ENCODE peak calls at places on chromosomes 16 and 17, in seven cellular contexts. W, O, E, Q, K, F and X are unnamed samples.
A peak's percentile ranks its signal among the peaks of the same experiment; 100 is the strongest.

GRCh38 chr16:2776500-2777139 is 460 bp downstream of the ELOB start:
- DNase-seq in W (no peak), F (no peak), K (no peak), O (no peak), E (peak; percentile 72), Q (no peak), X (no peak)

GRCh38 chr17:35700157-35700556 is 31.3 kb upstream of the RASL10B start:
- DNase-seq in F (no peak), W (no peak), K (no peak), Q (no peak), E (no peak), O (no peak), X (no peak)

GRCh38 chr16:73794936-73795335 is 501.7 kb upstream of the PSMD7 start:
- DNase-seq in Q (no peak), O (no peak), W (no peak), E (peak; percentile 86), K (no peak), F (no peak), X (no peak)

GRCh38 chr17:3875317-3875716 is 17.5 kb downstream of the CAMKK1 start:
- DNase-seq in Q (no peak), F (no peak), K (no peak), W (no peak), E (no peak), O (no peak), X (no peak)

GRCh38 chr16:56932588-56933265 is 785 bp downstream of the HERPUD1 start:
- DNase-seq in Q (peak; percentile 90), O (peak; percentile 81), F (peak; percentile 55), E (peak; percentile 92), K (peak; percentile 66), W (peak; percentile 67), X (peak; percentile 80)

GRCh38 chr17:47687748-47688147 is 6.2 kb upstream of the TBKBP1 start:
- DNase-seq in Q (no peak), E (no peak), F (peak; percentile 63), W (peak; percentile 27), K (peak; percentile 37), O (no peak), X (no peak)

GRCh38 chr17:17740627-17741237 is 59.5 kb downstream of the RAI1 start:
- DNase-seq in K (no peak), E (no peak), O (no peak), Q (no peak), F (no peak), W (no peak), X (no peak)

GRCh38 chr16:28513484-28514181 is 7.0 kb upstream of the IL27 start:
- DNase-seq in O (no peak), W (no peak), E (no peak), Q (no peak), K (no peak), F (no peak), X (no peak)

GRCh38 chr17:2797226-2797625 is 988 bp downstream of the RAP1GAP2 start:
- DNase-seq in O (no peak), F (no peak), K (no peak), W (peak; percentile 47), Q (no peak), E (no peak), X (no peak)

GRCh38 chr16:66057056-66057455 is 309.4 kb upstream of the CDH5 start:
- DNase-seq in O (peak; percentile 29), E (no peak), W (no peak), Q (no peak), K (no peak), F (no peak), X (no peak)

GRCh38 chr17:39722965-39723848 is 7.1 kb downstream of the MIEN1 start:
- DNase-seq in E (no peak), Q (no peak), W (no peak), K (peak; percentile 96), O (peak; percentile 57), F (peak; percentile 81), X (no peak)

GRCh38 chr17:41647940-41648410 is 23.6 kb upstream of the KRT17 start:
- DNase-seq in Q (peak; percentile 95), F (peak; percentile 100), W (peak; percentile 90), E (peak; percentile 92), O (peak; percentile 94), K (peak; percentile 87), X (peak; percentile 95)

GRCh38 chr16:85362443-85362842 is 250.2 kb upstream of the CIBAR2 start:
- DNase-seq in F (no peak), K (no peak), E (no peak), O (no peak), Q (no peak), W (no peak), X (no peak)

GRCh38 chr16:49343291-49343690 is 30.3 kb upstream of the C16orf78 start:
- DNase-seq in W (no peak), K (no peak), Q (peak; percentile 38), E (no peak), O (no peak), F (no peak), X (no peak)

GRCh38 chr17:35236821-35237220 is 6.1 kb upstream of the SLFN5 start:
- DNase-seq in K (no peak), Q (no peak), W (no peak), F (no peak), O (no peak), E (no peak), X (no peak)

GRCh38 chr17:17823433-17824118 is 13.2 kb downstream of the SREBF1 start:
- DNase-seq in F (peak; percentile 93), E (peak; percentile 96), W (peak; percentile 99), K (peak; percentile 98), O (peak; percentile 89), Q (peak; percentile 95), X (peak; percentile 89)

GRCh38 chr17:82974136-82974952 is 105.1 kb upstream of the METRNL start:
- DNase-seq in O (no peak), W (peak; percentile 36), Q (no peak), E (no peak), K (no peak), F (no peak), X (no peak)

GRCh38 chr17:45871718-45872117 is 22.6 kb upstream of the MAPT start:
- DNase-seq in K (no peak), E (no peak), O (no peak), F (no peak), Q (no peak), W (no peak), X (no peak)

GRCh38 chr16:56923481-56923880 is 8.5 kb upstream of the HERPUD1 start:
- DNase-seq in F (no peak), Q (no peak), W (no peak), O (no peak), E (peak; percentile 15), K (no peak), X (no peak)

GRCh38 chr17:82049521-82049971 is 2.1 kb downstream of the RFNG start:
- DNase-seq in K (no peak), O (no peak), E (no peak), W (no peak), F (no peak), Q (no peak), X (no peak)

GRCh38 chr17:30021708-30022317 is 80.4 kb downstream of the EFCAB5 start:
- DNase-seq in E (no peak), K (peak; percentile 49), F (no peak), O (no peak), Q (no peak), W (peak; percentile 60), X (peak; percentile 31)

GRCh38 chr17:46950615-46950996 is 27.6 kb downstream of the GOSR2 start:
- DNase-seq in O (no peak), Q (no peak), E (no peak), W (no peak), F (no peak), K (no peak), X (no peak)

GRCh38 chr17:42665581-42666001 is 6.5 kb downstream of the TUBG2 start:
- DNase-seq in K (no peak), O (no peak), E (no peak), F (no peak), Q (no peak), W (no peak), X (no peak)

GRCh38 chr16:73126453-73126853 is 78.5 kb upstream of the ZFHX3 start:
- DNase-seq in O (no peak), W (no peak), E (peak; percentile 80), F (no peak), Q (no peak), K (no peak), X (no peak)

GRCh38 chr16:5447734-5448133 is 350.1 kb upstream of the EEF2KMT start:
- DNase-seq in O (no peak), Q (no peak), F (no peak), E (no peak), K (peak; percentile 20), W (no peak), X (no peak)

GRCh38 chr16:55482056-55482455 is 3.1 kb downstream of the MMP2 start:
- DNase-seq in K (no peak), O (no peak), E (no peak), F (no peak), Q (no peak), W (no peak), X (no peak)

GRCh38 chr16:30874821-30875717 is 18.8 kb downstream of the BCL7C start:
- DNase-seq in W (peak; percentile 93), K (peak; percentile 89), O (peak; percentile 93), F (peak; percentile 94), Q (peak; percentile 92), E (peak; percentile 94), X (peak; percentile 93)
- TF ChIP-seq EP300 in W (no peak), K (peak; percentile 36), O (no peak), F (no peak), Q (no peak), E (no peak), X (no peak)

GRCh38 chr16:54203851-54204505 is 82.6 kb downstream of the IRX3 start:
- DNase-seq in Q (peak; percentile 26), W (no peak), F (no peak), K (no peak), O (no peak), E (peak; percentile 18), X (no peak)

GRCh38 chr16:54200161-54200534 is 86.4 kb downstream of the IRX3 start:
- DNase-seq in O (no peak), E (no peak), Q (no peak), K (no peak), F (no peak), W (no peak), X (no peak)

GRCh38 chr16:54201200-54201599 is 85.4 kb downstream of the IRX3 start:
- DNase-seq in E (peak; percentile 12), W (no peak), K (no peak), O (no peak), F (no peak), Q (no peak), X (no peak)

GRCh38 chr16:54204756-54205155 is 81.8 kb downstream of the IRX3 start:
- DNase-seq in W (no peak), O (no peak), F (no peak), E (peak; percentile 25), K (no peak), Q (no peak), X (peak; percentile 39)

GRCh38 chr16:54203384-54203783 is 83.2 kb downstream of the IRX3 start:
- DNase-seq in F (no peak), O (no peak), W (no peak), K (no peak), E (peak; percentile 6), Q (peak; percentile 59), X (no peak)
- TF ChIP-seq CTCF in F (no peak), O (no peak), W (no peak), K (no peak), E (no peak), Q (no peak), X (no peak)

GRCh38 chr16:16184594-16184993 is 38.7 kb downstream of the ABCC6 start:
- DNase-seq in F (no peak), W (no peak), E (no peak), O (no peak), K (no peak), Q (no peak), X (no peak)
- TF ChIP-seq POLR2AphosphoS5 in F (no peak), W (no peak), E (no peak), O (no peak), K (no peak), Q (no peak), X (no peak)

GRCh38 chr16:14324581-14324980 is 253.5 kb downstream of the MRTFB start:
- DNase-seq in E (no peak), W (no peak), F (no peak), O (no peak), K (no peak), Q (no peak), X (no peak)
- TF ChIP-seq EP300 in E (no peak), W (no peak), F (no peak), O (no peak), K (no peak), Q (no peak), X (no peak)